ENCODE peak calls at places on chromosomes 12 and 14, in ten cellular contexts. One of them, this sample, is unnamed.

GRCh38 chr14:32710351-32711102 is 228.2 kb upstream of the NPAS3 start:
- DNase-seq in endodermal cell: no peak
- DNase-seq in ovary: no peak
- DNase-seq in lung: no peak
- DNase-seq in dorsolateral prefrontal cortex: no peak
- DNase-seq in neural progenitor cell: peak; percentile 12
- DNase-seq in upper lobe of right lung: no peak
- DNase-seq in left ventricle myocardium inferior: no peak
- DNase-seq in AG04450: no peak
- DNase-seq in mammary epithelial cell: no peak
- DNase-seq in this sample: no peak

GRCh38 chr12:82025462-82025861 is 266.3 kb upstream of the PPFIA2 start:
- DNase-seq in endodermal cell: no peak
- DNase-seq in ovary: no peak
- DNase-seq in lung: no peak
- DNase-seq in dorsolateral prefrontal cortex: no peak
- DNase-seq in neural progenitor cell: no peak
- DNase-seq in upper lobe of right lung: no peak
- DNase-seq in left ventricle myocardium inferior: no peak
- DNase-seq in AG04450: no peak
- DNase-seq in mammary epithelial cell: no peak
- DNase-seq in this sample: no peak

GRCh38 chr14:32722631-32723183 is 216.0 kb upstream of the NPAS3 start:
- DNase-seq in endodermal cell: no peak
- DNase-seq in ovary: no peak
- DNase-seq in lung: no peak
- DNase-seq in dorsolateral prefrontal cortex: no peak
- DNase-seq in neural progenitor cell: no peak
- DNase-seq in upper lobe of right lung: peak; percentile 55
- DNase-seq in left ventricle myocardium inferior: no peak
- DNase-seq in AG04450: no peak
- DNase-seq in mammary epithelial cell: no peak
- DNase-seq in this sample: no peak

GRCh38 chr12:10395390-10395998 is 5.7 kb upstream of the KLRK1 start:
- DNase-seq in endodermal cell: peak; percentile 52
- DNase-seq in ovary: peak; percentile 28
- DNase-seq in lung: no peak
- DNase-seq in dorsolateral prefrontal cortex: no peak
- DNase-seq in neural progenitor cell: no peak
- DNase-seq in upper lobe of right lung: no peak
- DNase-seq in left ventricle myocardium inferior: no peak
- DNase-seq in AG04450: peak; percentile 23
- DNase-seq in mammary epithelial cell: peak; percentile 91
- DNase-seq in this sample: peak; percentile 82

GRCh38 chr12:121804417-121805111 is 755 bp downstream of the SETD1B start:
- DNase-seq in endodermal cell: peak; percentile 77
- DNase-seq in ovary: no peak
- DNase-seq in lung: peak; percentile 44
- DNase-seq in dorsolateral prefrontal cortex: no peak
- DNase-seq in neural progenitor cell: peak; percentile 50
- DNase-seq in upper lobe of right lung: no peak
- DNase-seq in left ventricle myocardium inferior: peak; percentile 38
- DNase-seq in AG04450: no peak
- DNase-seq in mammary epithelial cell: peak; percentile 29
- DNase-seq in this sample: peak; percentile 42

GRCh38 chr12:54294152-54294913 is 6.5 kb downstream of the NFE2 start:
- DNase-seq in endodermal cell: peak; percentile 97
- DNase-seq in ovary: no peak
- DNase-seq in lung: peak; percentile 70
- DNase-seq in dorsolateral prefrontal cortex: peak; percentile 41
- DNase-seq in neural progenitor cell: peak; percentile 63
- DNase-seq in upper lobe of right lung: peak; percentile 85
- DNase-seq in left ventricle myocardium inferior: peak; percentile 53
- DNase-seq in AG04450: no peak
- DNase-seq in mammary epithelial cell: no peak
- DNase-seq in this sample: peak; percentile 42

GRCh38 chr12:108750471-108751402 is 19.4 kb upstream of the CORO1C start:
- DNase-seq in endodermal cell: peak; percentile 38
- DNase-seq in ovary: no peak
- DNase-seq in lung: no peak
- DNase-seq in dorsolateral prefrontal cortex: no peak
- DNase-seq in neural progenitor cell: peak; percentile 18
- DNase-seq in upper lobe of right lung: peak; percentile 6
- DNase-seq in left ventricle myocardium inferior: no peak
- DNase-seq in AG04450: no peak
- DNase-seq in mammary epithelial cell: no peak
- DNase-seq in this sample: peak; percentile 15

GRCh38 chr12:107375231-107375630 is 281.9 kb upstream of the CRY1 start:
- DNase-seq in endodermal cell: no peak
- DNase-seq in ovary: no peak
- DNase-seq in lung: no peak
- DNase-seq in dorsolateral prefrontal cortex: no peak
- DNase-seq in neural progenitor cell: no peak
- DNase-seq in upper lobe of right lung: no peak
- DNase-seq in left ventricle myocardium inferior: no peak
- DNase-seq in AG04450: no peak
- DNase-seq in mammary epithelial cell: no peak
- DNase-seq in this sample: no peak

GRCh38 chr14:74655597-74656389 is 43.8 kb upstream of the LTBP2 start:
- DNase-seq in endodermal cell: no peak
- DNase-seq in ovary: no peak
- DNase-seq in lung: no peak
- DNase-seq in dorsolateral prefrontal cortex: no peak
- DNase-seq in neural progenitor cell: no peak
- DNase-seq in upper lobe of right lung: no peak
- DNase-seq in left ventricle myocardium inferior: no peak
- DNase-seq in AG04450: no peak
- DNase-seq in mammary epithelial cell: peak; percentile 76
- DNase-seq in this sample: no peak

GRCh38 chr12:123762715-123763052 is 583 bp downstream of the DNAH10 start:
- DNase-seq in endodermal cell: no peak
- DNase-seq in ovary: no peak
- DNase-seq in lung: no peak
- DNase-seq in dorsolateral prefrontal cortex: no peak
- DNase-seq in neural progenitor cell: no peak
- DNase-seq in upper lobe of right lung: no peak
- DNase-seq in left ventricle myocardium inferior: no peak
- DNase-seq in AG04450: no peak
- DNase-seq in mammary epithelial cell: no peak
- DNase-seq in this sample: no peak

GRCh38 chr14:43407721-43408120 is 1099.4 kb downstream of the FSCB start:
- DNase-seq in endodermal cell: no peak
- DNase-seq in ovary: no peak
- DNase-seq in lung: no peak
- DNase-seq in dorsolateral prefrontal cortex: no peak
- DNase-seq in neural progenitor cell: no peak
- DNase-seq in upper lobe of right lung: no peak
- DNase-seq in left ventricle myocardium inferior: no peak
- DNase-seq in AG04450: no peak
- DNase-seq in mammary epithelial cell: no peak
- DNase-seq in this sample: no peak

GRCh38 chr12:128982134-128982533 is 128.9 kb downstream of the GLT1D1 start:
- DNase-seq in endodermal cell: no peak
- DNase-seq in ovary: no peak
- DNase-seq in lung: no peak
- DNase-seq in dorsolateral prefrontal cortex: no peak
- DNase-seq in neural progenitor cell: no peak
- DNase-seq in upper lobe of right lung: no peak
- DNase-seq in left ventricle myocardium inferior: no peak
- DNase-seq in AG04450: no peak
- DNase-seq in mammary epithelial cell: no peak
- DNase-seq in this sample: no peak

DNA sequence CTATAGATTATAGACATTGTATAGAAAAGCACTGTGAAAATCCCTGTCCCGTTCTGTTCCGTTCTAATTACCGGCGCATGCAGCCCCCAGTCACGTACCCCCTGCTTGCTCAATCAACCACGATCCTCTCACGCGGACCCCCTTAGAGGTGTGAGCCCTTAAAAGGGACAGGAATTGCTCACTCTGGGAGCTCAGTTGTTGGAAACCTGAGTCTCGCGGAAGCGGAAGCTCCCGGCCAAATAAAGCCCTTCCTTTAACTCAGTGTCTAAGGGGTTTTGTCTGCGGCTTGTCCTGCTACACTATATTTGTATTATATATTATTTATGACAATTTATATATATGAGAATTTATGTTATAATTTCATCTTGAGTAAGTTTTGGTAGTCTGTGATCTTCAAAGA is 213.6 kb upstream of the AMIGO2 start:
- DNase-seq in endodermal cell: no peak
- DNase-seq in ovary: no peak
- DNase-seq in lung: no peak
- DNase-seq in dorsolateral prefrontal cortex: no peak
- DNase-seq in neural progenitor cell: no peak
- DNase-seq in upper lobe of right lung: no peak
- DNase-seq in left ventricle myocardium inferior: no peak
- DNase-seq in AG04450: no peak
- DNase-seq in mammary epithelial cell: no peak
- DNase-seq in this sample: no peak
- H3K4me3 ChIP-seq in endodermal cell: no peak overlapping the region
- H3K4me3 ChIP-seq in ovary: no peak overlapping the region
- H3K4me3 ChIP-seq in lung: no peak overlapping the region
- H3K4me3 ChIP-seq in dorsolateral prefrontal cortex: no peak overlapping the region
- H3K4me3 ChIP-seq in neural progenitor cell: no peak overlapping the region
- H3K4me3 ChIP-seq in upper lobe of right lung: no peak overlapping the region
- H3K4me3 ChIP-seq in left ventricle myocardium inferior: no peak overlapping the region
- H3K4me3 ChIP-seq in AG04450: no peak overlapping the region
- H3K4me3 ChIP-seq in mammary epithelial cell: no peak overlapping the region
- H3K4me3 ChIP-seq in this sample: no peak overlapping the region

DNA sequence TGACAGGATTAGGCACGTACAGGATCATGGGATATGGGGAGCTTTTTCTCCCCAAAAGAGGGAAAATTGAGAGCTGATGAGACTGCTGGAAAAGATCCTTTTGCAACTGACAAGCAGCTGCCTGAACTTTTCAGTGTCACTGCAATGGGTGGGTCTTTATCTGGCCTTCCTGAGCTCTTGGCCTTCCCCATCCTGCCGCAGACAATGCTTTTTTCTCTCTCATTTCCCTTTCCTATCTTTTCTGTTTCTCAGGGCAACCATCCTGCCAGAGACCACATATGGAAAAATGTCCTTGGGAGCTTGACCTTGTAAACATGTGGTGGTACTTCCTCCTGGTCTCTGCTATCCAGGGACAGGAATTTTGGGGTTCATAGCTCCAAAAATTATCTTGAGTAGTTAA is 75.8 kb downstream of the CALM1 start:
- DNase-seq in endodermal cell: no peak
- DNase-seq in ovary: no peak
- DNase-seq in lung: no peak
- DNase-seq in dorsolateral prefrontal cortex: no peak
- DNase-seq in neural progenitor cell: no peak
- DNase-seq in upper lobe of right lung: no peak
- DNase-seq in left ventricle myocardium inferior: no peak
- DNase-seq in AG04450: no peak
- DNase-seq in mammary epithelial cell: no peak
- DNase-seq in this sample: no peak
- H3K27me3 ChIP-seq in endodermal cell: no peaks in the 10 kb centered on the region
- H3K27me3 ChIP-seq in ovary: no peaks in the 10 kb centered on the region
- H3K27me3 ChIP-seq in lung: no peaks in the 10 kb centered on the region
- H3K27me3 ChIP-seq in dorsolateral prefrontal cortex: no peaks in the 10 kb centered on the region
- H3K27me3 ChIP-seq in neural progenitor cell: no peaks in the 10 kb centered on the region
- H3K27me3 ChIP-seq in upper lobe of right lung: no peaks in the 10 kb centered on the region
- H3K27me3 ChIP-seq in left ventricle myocardium inferior: no peaks in the 10 kb centered on the region
- H3K27me3 ChIP-seq in AG04450: no peaks in the 10 kb centered on the region
- H3K27me3 ChIP-seq in mammary epithelial cell: no peaks in the 10 kb centered on the region
- H3K27me3 ChIP-seq in this sample: peaks cover 2% of the 10 kb centered on the region

GRCh38 chr12:113466770-113467153 is 4.9 kb downstream of the LHX5 start:
- DNase-seq in endodermal cell: no peak
- DNase-seq in ovary: no peak
- DNase-seq in lung: no peak
- DNase-seq in dorsolateral prefrontal cortex: no peak
- DNase-seq in neural progenitor cell: no peak
- DNase-seq in upper lobe of right lung: no peak
- DNase-seq in left ventricle myocardium inferior: no peak
- DNase-seq in AG04450: no peak
- DNase-seq in mammary epithelial cell: no peak
- DNase-seq in this sample: no peak
- H3K4me3 ChIP-seq in endodermal cell: no peak overlapping the region
- H3K4me3 ChIP-seq in ovary: no peak overlapping the region
- H3K4me3 ChIP-seq in lung: no peak overlapping the region
- H3K4me3 ChIP-seq in dorsolateral prefrontal cortex: no peak overlapping the region
- H3K4me3 ChIP-seq in neural progenitor cell: peak overlapping the region; percentile 95
- H3K4me3 ChIP-seq in upper lobe of right lung: peak overlapping the region; percentile 33
- H3K4me3 ChIP-seq in left ventricle myocardium inferior: peak overlapping the region; percentile 63
- H3K4me3 ChIP-seq in AG04450: peak overlapping the region; percentile 47
- H3K4me3 ChIP-seq in mammary epithelial cell: peak overlapping the region; percentile 46
- H3K4me3 ChIP-seq in this sample: no peak overlapping the region

GRCh38 chr14:36496346-36496745 is 23.7 kb downstream of the NKX2-1 start:
- DNase-seq in endodermal cell: no peak
- DNase-seq in ovary: no peak
- DNase-seq in lung: no peak
- DNase-seq in dorsolateral prefrontal cortex: no peak
- DNase-seq in neural progenitor cell: no peak
- DNase-seq in upper lobe of right lung: no peak
- DNase-seq in left ventricle myocardium inferior: no peak
- DNase-seq in AG04450: no peak
- DNase-seq in mammary epithelial cell: no peak
- DNase-seq in this sample: no peak

GRCh38 chr14:36503771-36504741 is 16.0 kb downstream of the NKX2-1 start:
- DNase-seq in endodermal cell: peak; percentile 75
- DNase-seq in ovary: no peak
- DNase-seq in lung: no peak
- DNase-seq in dorsolateral prefrontal cortex: no peak
- DNase-seq in neural progenitor cell: peak; percentile 79
- DNase-seq in upper lobe of right lung: peak; percentile 76
- DNase-seq in left ventricle myocardium inferior: no peak
- DNase-seq in AG04450: no peak
- DNase-seq in mammary epithelial cell: no peak
- DNase-seq in this sample: no peak

GRCh38 chr14:36495666-36496065 is 24.4 kb downstream of the NKX2-1 start:
- DNase-seq in endodermal cell: no peak
- DNase-seq in ovary: no peak
- DNase-seq in lung: no peak
- DNase-seq in dorsolateral prefrontal cortex: no peak
- DNase-seq in neural progenitor cell: no peak
- DNase-seq in upper lobe of right lung: no peak
- DNase-seq in left ventricle myocardium inferior: no peak
- DNase-seq in AG04450: no peak
- DNase-seq in mammary epithelial cell: no peak
- DNase-seq in this sample: no peak

GRCh38 chr14:36502558-36503508 is 17.2 kb downstream of the NKX2-1 start:
- DNase-seq in endodermal cell: no peak
- DNase-seq in ovary: no peak
- DNase-seq in lung: no peak
- DNase-seq in dorsolateral prefrontal cortex: no peak
- DNase-seq in neural progenitor cell: no peak
- DNase-seq in upper lobe of right lung: no peak
- DNase-seq in left ventricle myocardium inferior: no peak
- DNase-seq in AG04450: no peak
- DNase-seq in mammary epithelial cell: no peak
- DNase-seq in this sample: no peak

DNA sequence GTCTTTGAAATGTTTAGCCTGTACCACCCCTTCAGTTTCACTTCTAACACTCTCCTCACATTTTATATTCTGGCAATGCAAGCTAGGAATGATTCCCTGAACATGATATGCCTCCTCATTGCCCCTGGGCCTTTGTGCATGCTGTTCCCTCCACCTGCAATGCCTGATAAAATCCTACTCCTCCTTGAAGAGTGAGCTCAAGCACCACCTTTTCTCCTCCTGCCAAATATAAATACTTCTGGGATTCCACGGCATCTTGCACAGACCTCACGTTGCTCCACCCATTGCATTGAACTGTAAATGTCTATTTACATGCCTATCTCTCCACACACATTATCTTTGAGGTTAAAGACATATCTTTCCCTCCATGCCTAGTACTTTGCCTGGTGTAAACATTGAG is 21.1 kb downstream of the NKX2-1 start:
- DNase-seq in endodermal cell: no peak
- DNase-seq in ovary: no peak
- DNase-seq in lung: no peak
- DNase-seq in dorsolateral prefrontal cortex: no peak
- DNase-seq in neural progenitor cell: no peak
- DNase-seq in upper lobe of right lung: no peak
- DNase-seq in left ventricle myocardium inferior: no peak
- DNase-seq in AG04450: no peak
- DNase-seq in mammary epithelial cell: no peak
- DNase-seq in this sample: no peak
- H3K27me3 ChIP-seq in endodermal cell: peaks cover 98% of the 10 kb centered on the region
- H3K27me3 ChIP-seq in ovary: no peaks in the 10 kb centered on the region
- H3K27me3 ChIP-seq in lung: no peaks in the 10 kb centered on the region
- H3K27me3 ChIP-seq in dorsolateral prefrontal cortex: peaks cover 100% of the 10 kb centered on the region
- H3K27me3 ChIP-seq in neural progenitor cell: peaks cover 100% of the 10 kb centered on the region
- H3K27me3 ChIP-seq in upper lobe of right lung: peaks cover 39% of the 10 kb centered on the region
- H3K27me3 ChIP-seq in left ventricle myocardium inferior: peaks cover 100% of the 10 kb centered on the region
- H3K27me3 ChIP-seq in AG04450: peaks cover 16% of the 10 kb centered on the region
- H3K27me3 ChIP-seq in mammary epithelial cell: peaks cover 58% of the 10 kb centered on the region
- H3K27me3 ChIP-seq in this sample: peaks cover 50% of the 10 kb centered on the region

This sample was measured in MG63.